ENCODE peak calls at places on chromosomes 16 and 17, in five cellular contexts. H is HEK293T, P is GM12878, U is H1, A is NT2/D1. J is an unnamed sample.

GRCh38 chr16:90008708-90009145 is 10.5 kb downstream of the DBNDD1 start:
- DNase-seq in H (no peak), P (no peak), U (no peak), A (no peak), J (no peak)

GRCh38 chr16:86570542-86571196 is 4.0 kb downstream of the FOXC2 start:
- DNase-seq in H (no peak), P (no peak), U (no peak), A (no peak), J (no peak)

GRCh38 chr16:4334724-4335495 is 16.2 kb downstream of the PAM16 start:
- DNase-seq in H (no peak), P (no peak), U (no peak), A (no peak), J (no peak)

GRCh38 chr16:30649725-30650368 is 913 bp upstream of the PRR14 start:
- DNase-seq in H (no peak), P (no peak), U (no peak), A (no peak), J (no peak)

GRCh38 chr17:79160980-79161621 is 86.5 kb downstream of the ENGASE start:
- DNase-seq in H (no peak), P (no peak), U (no peak), A (no peak), J (no peak)

GRCh38 chr17:4154201-4154600 is 11.2 kb downstream of the CYB5D2 start:
- DNase-seq in H (no peak), P (no peak), U (no peak), A (no peak), J (no peak)

GRCh38 chr17:705011-705410 is 9.6 kb downstream of the VPS53 start:
- DNase-seq in H (no peak), P (no peak), U (no peak), A (no peak), J (no peak)

GRCh38 chr16:67170168-67170947 is at the start of gene NOL3:
- DNase-seq in H (peak), P (peak), U (no peak), A (no peak), J (peak)

GRCh38 chr17:44155488-44155887 is 13.8 kb downstream of the HROB start:
- DNase-seq in H (no peak), P (no peak), U (no peak), A (no peak), J (no peak)

GRCh38 chr16:85259831-85260165 is 147.5 kb upstream of the CIBAR2 start:
- DNase-seq in H (no peak), P (no peak), U (no peak), A (no peak), J (no peak)

GRCh38 chr16:88532434-88533241 is 37.6 kb upstream of the ZC3H18 start:
- DNase-seq in H (no peak), P (no peak), U (no peak), A (no peak), J (no peak)

GRCh38 chr16:81567987-81568748 is 123.6 kb downstream of the CMIP start:
- DNase-seq in H (no peak), P (no peak), U (no peak), A (no peak), J (peak)

GRCh38 chr16:66977341-66978113 is 10.9 kb upstream of the CES4A start:
- DNase-seq in H (peak), P (peak), U (peak), A (peak), J (peak)

GRCh38 chr17:49015179-49015923 is 18.2 kb downstream of the IGF2BP1 start:
- DNase-seq in H (no peak), P (no peak), U (no peak), A (no peak), J (no peak)

GRCh38 chr16:46929378-46930332 is 43.8 kb downstream of the DNAJA2 start:
- DNase-seq in H (peak), P (no peak), U (peak), A (peak), J (peak)

GRCh38 chr17:12395733-12396354 is 269.8 kb upstream of the MYOCD start:
- DNase-seq in H (peak), P (no peak), U (no peak), A (peak), J (peak)

GRCh38 chr17:83124871-83125514 is 45.6 kb downstream of the METRNL start:
- DNase-seq in H (no peak), P (no peak), U (no peak), A (no peak), J (no peak)

GRCh38 chr17:7837375-7838290 is 3.6 kb downstream of the KDM6B start:
- DNase-seq in H (no peak), P (no peak), U (no peak), A (no peak), J (peak)

GRCh38 chr16:4501071-4501478 is 24.9 kb downstream of the HMOX2 start:
- DNase-seq in H (no peak), P (no peak), U (no peak), A (no peak), J (peak)

GRCh38 chr17:14838567-14838966 is 426.6 kb downstream of the PMP22 start:
- DNase-seq in H (no peak), P (no peak), U (no peak), A (no peak), J (no peak)

GRCh38 chr17:9238340-9239259 is 217.3 kb downstream of the NTN1 start:
- DNase-seq in H (no peak), P (no peak), U (no peak), A (no peak), J (no peak)

GRCh38 chr17:9239260-9239820 is 218.0 kb downstream of the NTN1 start:
- DNase-seq in H (no peak), P (no peak), U (no peak), A (no peak), J (no peak)

GRCh38 chr17:9241371-9241712 is 220.0 kb downstream of the NTN1 start:
- DNase-seq in H (no peak), P (no peak), U (no peak), A (no peak), J (no peak)

GRCh38 chr17:9240659-9241370 is 219.5 kb downstream of the NTN1 start:
- DNase-seq in H (peak), P (no peak), U (peak), A (no peak), J (peak)

DNA sequence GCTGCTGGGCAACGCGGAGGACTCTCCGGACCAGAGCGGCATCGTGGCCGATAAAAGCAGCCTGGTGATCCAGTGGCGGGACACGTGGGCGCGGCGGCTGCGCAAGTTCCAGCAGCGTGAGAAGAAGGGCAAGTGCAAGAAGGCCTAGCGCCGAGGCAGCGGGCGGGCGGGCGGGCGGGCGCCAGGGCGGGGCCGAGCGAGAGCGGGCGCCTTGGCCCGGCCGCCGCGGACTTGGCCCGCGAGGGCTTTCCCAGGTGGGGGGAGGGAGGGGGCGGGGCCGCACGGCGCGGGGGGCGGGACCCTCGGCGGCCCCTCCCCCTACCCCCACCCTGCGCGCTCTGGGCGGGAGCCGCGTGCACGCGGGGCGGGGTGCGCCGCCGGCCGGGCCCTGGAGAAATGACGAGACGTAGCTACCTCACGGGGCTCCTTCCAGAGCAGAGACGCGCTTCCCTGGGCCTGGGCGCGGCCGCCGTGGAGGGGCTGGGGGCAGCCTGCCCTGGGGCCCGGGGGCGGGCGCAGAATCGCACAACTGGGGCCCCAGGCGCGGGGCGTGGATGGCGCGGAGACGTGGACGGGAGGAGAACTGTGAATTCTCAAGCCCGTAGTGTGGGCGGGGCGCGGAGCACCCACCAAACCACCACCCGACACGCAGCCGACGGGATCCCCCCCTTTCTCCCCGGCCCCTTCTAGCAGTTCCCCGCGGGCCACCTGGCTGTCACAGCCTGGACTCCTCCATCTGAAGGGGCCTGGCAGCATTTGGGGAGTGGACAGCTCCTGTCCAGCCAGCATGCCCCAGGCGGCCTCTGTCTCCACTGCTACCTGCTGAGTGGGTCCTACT is 218.7 kb downstream of the NTN1 start:
- DNase-seq in H (peak), P (no peak), U (no peak), A (no peak), J (no peak)
- TF ChIP-seq SUZ12 in H (no peak), P (no peak), U (no peak), A (no peak), J (no peak)

GRCh38 chr16:78007121-78007520 is 15.2 kb upstream of the CLEC3A start:
- DNase-seq in H (no peak), P (no peak), U (no peak), A (no peak), J (no peak)

GRCh38 chr16:78002915-78003538 is 19.3 kb upstream of the CLEC3A start:
- DNase-seq in H (peak), P (peak), U (peak), A (peak), J (peak)

GRCh38 chr16:78004501-78004900 is 17.8 kb upstream of the CLEC3A start:
- DNase-seq in H (no peak), P (no peak), U (no peak), A (no peak), J (peak)

DNA sequence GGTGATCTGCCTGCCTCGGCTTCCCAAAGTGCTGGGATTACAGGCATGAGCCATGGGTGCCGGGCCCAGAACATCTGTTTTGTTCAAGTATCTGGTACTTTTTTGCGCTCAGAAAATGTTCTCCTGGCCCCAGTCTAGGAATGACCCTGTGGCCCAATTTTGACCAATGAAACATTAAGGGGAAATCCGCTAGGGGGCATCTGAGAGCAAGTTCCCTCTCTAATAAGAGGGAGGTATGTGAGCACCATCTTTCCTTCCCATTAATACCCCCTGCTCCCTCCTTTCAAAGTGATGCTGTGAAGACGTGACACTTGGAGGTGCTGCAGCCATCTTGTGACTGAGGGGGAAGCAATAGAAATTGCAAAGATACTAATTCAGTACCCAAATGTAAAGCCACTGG is 16.5 kb upstream of the CLEC3A start:
- DNase-seq in H (peak), P (no peak), U (no peak), A (no peak), J (no peak)
- TF ChIP-seq SUZ12 in H (no peak), P (no peak), U (no peak), A (no peak), J (no peak)

DNA sequence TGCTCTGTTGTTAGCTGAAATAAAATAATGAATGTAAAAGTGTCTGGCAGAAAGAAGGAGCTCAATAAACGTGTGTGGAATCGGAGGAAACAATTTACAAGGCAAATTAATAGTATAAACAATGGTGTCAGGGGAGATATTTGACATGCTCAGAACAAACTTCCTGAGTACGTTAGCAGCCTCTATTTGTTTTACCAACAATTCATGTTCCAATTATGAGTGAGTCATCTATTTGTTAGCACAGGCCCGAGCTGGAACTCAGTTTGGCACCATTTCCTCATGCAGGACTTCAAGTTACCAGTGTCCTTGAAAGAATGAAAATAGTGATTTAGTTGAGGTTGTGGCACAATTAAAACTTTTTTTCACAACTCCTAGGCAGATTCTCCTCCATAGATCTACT is 9.1 kb downstream of the ASIC2 start:
- DNase-seq in H (no peak), P (no peak), U (no peak), A (no peak), J (peak)
- TF ChIP-seq SUZ12 in H (no peak), P (no peak), U (no peak), A (no peak), J (no peak)

GRCh38 chr17:77841742-77842141 is 116.8 kb upstream of the TNRC6C start:
- DNase-seq in H (no peak), P (no peak), U (no peak), A (no peak), J (no peak)
- TF ChIP-seq SUZ12 in H (no peak), P (no peak), U (no peak), A (no peak), J (no peak)

GRCh38 chr16:24953721-24954120 is 61.4 kb downstream of the ARHGAP17 start:
- DNase-seq in H (no peak), P (no peak), U (no peak), A (no peak), J (no peak)

GRCh38 chr16:24955975-24956731 is 59.0 kb downstream of the ARHGAP17 start:
- DNase-seq in H (no peak), P (no peak), U (no peak), A (no peak), J (no peak)

GRCh38 chr16:24954137-24954536 is 61.0 kb downstream of the ARHGAP17 start:
- DNase-seq in H (no peak), P (no peak), U (no peak), A (no peak), J (no peak)

GRCh38 chr16:24946155-24946554 is 69.0 kb downstream of the ARHGAP17 start:
- DNase-seq in H (no peak), P (no peak), U (no peak), A (no peak), J (no peak)

DNA sequence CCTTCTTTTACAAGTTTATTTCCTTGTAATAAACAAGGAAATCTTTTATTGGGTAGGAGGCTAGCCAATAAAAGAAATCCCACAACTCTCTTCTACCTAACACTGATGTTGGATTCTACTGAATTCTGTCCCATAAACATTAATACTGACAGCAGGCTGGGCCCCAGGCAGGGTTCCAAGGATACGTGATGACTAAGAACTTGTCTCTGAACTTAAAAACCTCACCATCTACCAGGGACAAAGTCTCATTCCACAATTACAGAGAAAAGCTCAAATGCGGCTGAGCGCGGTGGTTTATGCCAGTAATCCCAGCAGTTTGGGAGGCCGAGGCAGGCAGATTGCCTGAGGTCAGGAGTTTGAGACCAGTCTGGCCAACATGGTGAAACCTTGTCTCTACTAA is 64.9 kb downstream of the ARHGAP17 start:
- DNase-seq in H (no peak), P (no peak), U (no peak), A (no peak), J (no peak)
- TF ChIP-seq SUZ12 in H (no peak), P (no peak), U (no peak), A (no peak), J (no peak)

DNA sequence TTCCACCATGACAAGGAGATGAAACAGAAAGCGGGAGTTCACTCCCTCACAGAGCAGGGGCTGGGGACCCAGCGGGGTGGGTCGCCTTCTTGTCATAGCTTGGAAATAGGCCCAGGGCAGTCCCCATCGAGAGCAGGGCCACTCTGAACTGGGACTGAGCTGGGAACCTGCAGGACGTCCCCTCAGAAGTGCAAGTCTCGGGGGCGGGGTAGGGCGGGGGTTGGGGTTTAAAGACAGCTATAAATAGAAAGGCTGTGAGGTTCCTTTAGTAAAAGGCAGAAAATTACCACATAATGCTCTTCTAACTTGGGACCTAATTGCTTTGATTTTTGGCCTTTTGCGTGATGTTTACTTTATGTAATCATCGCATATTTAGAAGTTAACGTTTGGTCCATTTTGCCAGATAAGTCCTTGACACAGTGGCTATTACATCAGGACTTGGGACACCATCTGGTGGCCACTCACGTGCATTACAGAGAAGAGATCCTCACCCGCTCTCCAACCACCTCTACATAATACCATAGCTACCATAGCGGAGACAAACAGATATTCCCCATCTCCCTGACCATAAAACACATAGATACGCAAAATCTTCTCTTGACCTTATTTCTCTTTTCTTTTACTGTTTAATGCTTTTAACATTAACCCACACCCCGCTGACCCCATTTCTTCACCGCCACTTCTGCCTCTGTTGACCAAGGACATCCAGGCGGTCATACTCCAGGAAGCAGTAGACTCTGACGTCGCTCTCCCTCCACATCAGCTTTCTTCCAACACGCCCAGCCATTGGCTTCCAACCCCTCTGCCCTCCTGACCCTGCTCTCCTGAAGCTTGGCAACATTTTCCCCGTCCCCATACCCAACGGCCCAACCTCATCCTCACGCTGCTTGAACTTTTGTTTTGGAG is 27.5 kb upstream of the PIK3R6 start:
- DNase-seq in H (peak), P (peak), U (no peak), A (peak), J (peak)
- TF ChIP-seq SUZ12 in H (no peak), P (no peak), U (no peak), A (no peak), J (no peak)

DNA sequence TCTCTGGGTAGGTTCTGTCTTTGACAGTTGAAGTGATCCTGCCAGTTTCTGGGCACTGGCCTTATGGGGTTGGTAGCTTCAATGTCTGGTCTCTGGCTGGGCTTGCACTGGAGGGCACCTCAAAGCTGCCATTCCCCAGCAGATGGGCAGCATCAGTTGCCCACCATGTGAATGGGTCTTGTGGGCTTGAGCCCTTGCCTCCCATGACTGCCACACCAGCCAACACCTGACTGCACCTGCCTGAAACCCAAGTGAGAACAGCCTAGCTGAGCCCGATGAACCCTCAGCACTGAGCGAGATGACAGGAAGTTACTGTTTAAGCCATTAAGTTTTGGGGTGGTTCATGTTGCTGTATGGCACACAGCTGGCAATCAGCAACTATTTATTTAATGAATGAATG is 69.1 kb upstream of the AXIN2 start:
- DNase-seq in H (no peak), P (no peak), U (no peak), A (no peak), J (no peak)
- TF ChIP-seq SUZ12 in H (no peak), P (no peak), U (no peak), A (no peak), J (no peak)

GRCh38 chr17:28534740-28535375 is 17.6 kb downstream of the UNC119 start:
- DNase-seq in H (no peak), P (no peak), U (no peak), A (no peak), J (no peak)
- TF ChIP-seq SUZ12 in H (no peak), P (no peak), U (no peak), A (no peak), J (no peak)

DNA sequence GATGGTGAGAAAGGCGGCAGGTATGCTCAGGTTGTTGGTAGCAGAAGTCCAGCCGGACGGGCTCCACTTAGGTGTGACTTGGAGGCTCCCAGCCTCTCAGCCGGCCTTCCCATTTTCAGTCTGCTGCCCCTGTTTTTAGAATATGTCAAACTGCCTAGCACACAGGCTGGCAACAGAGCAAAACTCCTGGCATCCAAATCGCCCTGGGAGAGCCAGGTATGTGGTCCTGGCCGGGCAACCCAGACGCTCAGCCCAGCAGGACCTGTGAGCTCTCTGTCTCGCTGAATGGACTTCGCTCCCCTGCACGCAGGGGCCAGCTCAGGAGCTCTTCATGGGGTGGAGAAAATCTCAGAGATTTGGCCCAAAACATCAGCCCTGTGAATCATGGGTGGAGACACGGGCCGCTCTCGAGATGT is 147.9 kb upstream of the CHMP6 start:
- DNase-seq in H (no peak), P (no peak), U (no peak), A (no peak), J (peak)
- TF ChIP-seq SUZ12 in H (no peak), P (no peak), U (no peak), A (no peak), J (no peak)

J was measured in HepG2.